ENCODE peak calls at places on chromosomes 4 and X, in ten cellular contexts. S, B, K, Y, I, P, Q, N, L and Z are unnamed samples.

GRCh38 chr4:111228874-111229273 is 606.0 kb upstream of the PITX2 start:
- DNase-seq in S (no peak), B (no peak), K (no peak), Y (peak; percentile 39), I (no peak), P (no peak), Q (peak; percentile 51), N (no peak), L (no peak), Z (no peak)

GRCh38 chrX:41043950-41044349 is 41.3 kb upstream of the USP9X start:
- DNase-seq in S (no peak), B (no peak), K (no peak), Y (peak; percentile 77), I (no peak), P (no peak), Q (peak; percentile 67), N (no peak), L (no peak), Z (no peak)

GRCh38 chrX:49754238-49754857 is 58.6 kb upstream of the PAGE1 start:
- DNase-seq in S (peak; percentile 1), B (peak; percentile 56), K (peak; percentile 34), Y (peak; percentile 28), I (peak; percentile 32), P (peak; percentile 15), Q (peak; percentile 17), N (peak; percentile 7), L (peak; percentile 11), Z (peak; percentile 3)

GRCh38 chr4:54745031-54745770 is 87.4 kb downstream of the KIT start:
- DNase-seq in S (no peak), B (no peak), K (no peak), Y (no peak), I (no peak), P (no peak), Q (peak; percentile 12), N (no peak), L (no peak), Z (no peak)

GRCh38 chrX:16822723-16823122 is 36.5 kb downstream of the TXLNG start:
- DNase-seq in S (no peak), B (no peak), K (no peak), Y (peak; percentile 79), I (no peak), P (no peak), Q (peak; percentile 76), N (no peak), L (no peak), Z (peak; percentile 27)

GRCh38 chr4:113052379-113052951 is 3.0 kb downstream of the ANK2 start:
- DNase-seq in S (no peak), B (no peak), K (no peak), Y (peak; percentile 16), I (peak; percentile 46), P (no peak), Q (peak; percentile 86), N (no peak), L (no peak), Z (peak; percentile 68)

GRCh38 chr4:25977397-25978170 is 63.6 kb downstream of the SMIM20 start:
- DNase-seq in S (no peak), B (no peak), K (no peak), Y (no peak), I (no peak), P (no peak), Q (no peak), N (no peak), L (no peak), Z (no peak)

GRCh38 chrX:13685126-13685763 is 3.7 kb upstream of the RAB9A start:
- DNase-seq in S (no peak), B (no peak), K (no peak), Y (no peak), I (no peak), P (no peak), Q (no peak), N (no peak), L (no peak), Z (no peak)

GRCh38 chr4:157447195-157447594 is 226.7 kb downstream of the GRIA2 start:
- DNase-seq in S (no peak), B (no peak), K (no peak), Y (no peak), I (no peak), P (no peak), Q (no peak), N (no peak), L (no peak), Z (no peak)

GRCh38 chr4:127103723-127104122 is 529.0 kb upstream of the INTU start:
- DNase-seq in S (no peak), B (no peak), K (no peak), Y (peak; percentile 40), I (no peak), P (no peak), Q (no peak), N (no peak), L (no peak), Z (no peak)

GRCh38 chr4:122758033-122758432 is 25.5 kb downstream of the BBS12 start:
- DNase-seq in S (no peak), B (peak; percentile 37), K (no peak), Y (peak; percentile 78), I (no peak), P (no peak), Q (peak; percentile 61), N (no peak), L (no peak), Z (no peak)

GRCh38 chr4:128322311-128322710 is 34.7 kb upstream of the PGRMC2 start:
- DNase-seq in S (no peak), B (no peak), K (no peak), Y (no peak), I (no peak), P (no peak), Q (peak; percentile 23), N (no peak), L (no peak), Z (no peak)

GRCh38 chr4:176387571-176387970 is 67.8 kb downstream of the SPCS3 start:
- DNase-seq in S (no peak), B (no peak), K (no peak), Y (peak; percentile 62), I (no peak), P (no peak), Q (peak; percentile 40), N (no peak), L (no peak), Z (peak; percentile 89)